ENCODE peak calls at places on chromosomes 2 and 18, in seven cellular contexts. F is A549, U is tibial nerve, J is HepG2, M is ovary, O is SK-N-SH, D is sigmoid colon. A is an unnamed sample.

GRCh38 chr2:219684721-219685689 is 57.6 kb downstream of the SLC4A3 start:
- DNase-seq in U (peak; percentile 52), J (peak; percentile 61), D (peak; percentile 83), M (peak; percentile 79), F (no peak), O (no peak), A (no peak)

GRCh38 chr2:72925328-72925943 is 8.1 kb downstream of the EMX1 start:
- DNase-seq in O (peak; percentile 51), U (no peak), M (no peak), F (no peak), J (no peak), D (peak; percentile 35), A (no peak)

GRCh38 chr2:183543731-183544130 is 419.5 kb downstream of the NUP35 start:
- DNase-seq in F (no peak), D (no peak), J (no peak), U (no peak), O (no peak), M (no peak), A (no peak)

GRCh38 chr2:142716463-142717242 is 160.8 kb upstream of the KYNU start:
- DNase-seq in M (no peak), U (no peak), F (no peak), O (no peak), J (no peak), D (no peak), A (no peak)

GRCh38 chr18:39062426-39062825 is 1496.8 kb upstream of the CELF4 start:
- DNase-seq in J (no peak), M (no peak), U (no peak), D (no peak), F (no peak), O (no peak), A (no peak)

GRCh38 chr2:217218269-217219140 is 358.6 kb upstream of the TNP1 start:
- DNase-seq in U (no peak), D (no peak), M (no peak), J (no peak), F (no peak), O (no peak), A (no peak)

GRCh38 chr2:144642892-144643291 is 123.0 kb upstream of the ZEB2 start:
- DNase-seq in U (no peak), O (no peak), F (no peak), J (no peak), M (no peak), D (no peak), A (no peak)

GRCh38 chr2:64212346-64212745 is 68.1 kb upstream of the PELI1 start:
- DNase-seq in D (no peak), O (no peak), U (no peak), M (no peak), F (no peak), J (no peak), A (no peak)

GRCh38 chr2:17615728-17616351 is 75.3 kb downstream of the VSNL1 start:
- DNase-seq in O (no peak), U (no peak), F (no peak), D (no peak), M (no peak), J (peak; percentile 30), A (no peak)

GRCh38 chr2:189802396-189802912 is 18.2 kb downstream of the PMS1 start:
- DNase-seq in J (no peak), U (no peak), O (no peak), M (no peak), F (no peak), D (no peak), A (no peak)

GRCh38 chr2:185919155-185919554 is 180.6 kb downstream of the FSIP2 start:
- DNase-seq in M (no peak), J (no peak), D (no peak), O (no peak), U (no peak), F (no peak), A (no peak)

GRCh38 chr2:28336264-28336992 is 56.2 kb upstream of the FOSL2 start:
- DNase-seq in D (peak; percentile 51), J (no peak), F (no peak), O (no peak), U (no peak), M (no peak), A (no peak)

GRCh38 chr2:95208101-95208500 is 780 bp downstream of the ZNF892 start:
- DNase-seq in O (no peak), M (no peak), J (no peak), U (no peak), D (no peak), F (no peak), A (no peak)

GRCh38 chr2:209937893-209938292 is 64.5 kb upstream of the RPE start:
- DNase-seq in O (peak; percentile 3), M (no peak), D (no peak), J (peak; percentile 5), U (no peak), F (no peak), A (no peak)
- H3K4me3 ChIP-seq in O (no peak overlapping the region), M (no peak overlapping the region), D (no peak overlapping the region), J (no peak overlapping the region), U (no peak overlapping the region), F (no peak overlapping the region), A (no peak overlapping the region)

DNA sequence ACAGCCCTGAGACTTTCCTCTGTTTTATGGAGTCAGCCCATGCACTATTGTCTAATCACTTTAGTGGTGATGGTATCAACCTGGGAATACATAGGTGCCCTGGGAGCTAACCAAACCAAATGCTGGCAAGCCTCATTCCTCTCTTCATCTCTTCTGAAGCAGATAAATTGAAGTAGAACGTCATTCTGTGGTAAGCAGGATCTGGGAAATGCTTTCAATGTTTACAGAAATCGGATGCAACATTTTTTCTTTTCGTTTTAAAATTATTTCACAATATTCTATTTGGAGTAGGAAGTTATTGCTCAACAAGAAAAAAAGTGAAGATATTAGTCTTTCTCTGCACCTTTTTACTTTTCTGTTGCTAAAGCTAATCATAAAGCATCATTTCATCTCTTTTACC is 114.2 kb downstream of the RBMS1 start:
- DNase-seq in U (peak; percentile 42), F (no peak), D (no peak), M (no peak), J (no peak), O (no peak), A (no peak)
- TF ChIP-seq EP300 in U (peak; percentile 89), F (peak; percentile 94), D (no peak), M (peak; percentile 35), J (no peak), O (no peak), A (no peak)

GRCh38 chr2:102030502-102030854 is 38.7 kb downstream of the IL1R2 start:
- DNase-seq in J (no peak), U (no peak), D (no peak), M (no peak), F (no peak), O (no peak), A (no peak)

GRCh38 chr2:102033750-102034682 is 42.3 kb downstream of the IL1R2 start:
- DNase-seq in U (no peak), M (no peak), F (no peak), J (peak; percentile 89), O (no peak), D (no peak), A (no peak)

GRCh38 chr2:102030855-102031527 is 39.2 kb downstream of the IL1R2 start:
- DNase-seq in F (no peak), D (no peak), J (peak; percentile 96), U (no peak), M (no peak), O (no peak), A (no peak)

GRCh38 chr2:102033028-102033749 is 41.4 kb downstream of the IL1R2 start:
- DNase-seq in M (peak; percentile 61), J (peak; percentile 80), D (no peak), U (peak; percentile 60), O (no peak), F (no peak), A (no peak)

DNA sequence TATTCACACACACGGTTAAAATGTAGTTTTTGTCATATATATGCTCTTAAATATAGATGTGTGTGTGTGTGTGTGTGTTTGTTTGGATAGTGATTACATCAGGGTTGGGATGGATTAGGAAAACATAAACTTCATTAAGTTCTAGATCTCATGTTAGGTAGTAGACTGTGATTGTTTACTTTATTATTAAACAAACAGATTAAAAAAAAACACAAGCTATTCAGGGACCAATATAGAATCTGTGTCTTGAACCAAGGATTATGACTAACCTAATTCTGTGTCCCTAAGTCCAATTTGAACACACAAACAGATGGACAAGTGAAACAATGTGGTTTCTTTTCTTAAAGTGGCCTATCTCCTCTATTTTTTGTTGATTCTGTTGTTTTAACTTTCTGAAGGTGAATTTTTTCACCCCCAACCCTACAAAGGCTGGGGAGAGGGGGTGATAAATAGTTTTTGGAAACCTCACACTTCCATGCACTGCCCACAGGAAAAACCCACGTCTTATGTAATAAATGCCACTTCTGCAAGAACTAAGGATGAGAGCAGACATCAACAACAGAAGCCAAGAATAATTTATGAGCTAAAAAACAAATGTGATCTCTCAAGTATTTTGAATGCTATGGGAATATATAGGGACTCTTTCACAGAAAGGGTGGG is 40.7 kb downstream of the IL1R2 start:
- DNase-seq in F (no peak), M (no peak), O (no peak), J (peak; percentile 34), U (no peak), D (no peak), A (no peak)
- H3K4me3 ChIP-seq in F (no peak overlapping the region), M (no peak overlapping the region), O (no peak overlapping the region), J (peak overlapping the region; percentile 12), U (no peak overlapping the region), D (no peak overlapping the region), A (no peak overlapping the region)

GRCh38 chr18:9712130-9712577 is 4.1 kb downstream of the RAB31 start:
- DNase-seq in M (no peak), O (no peak), D (peak; percentile 52), F (no peak), J (no peak), U (no peak), A (no peak)
- TF ChIP-seq EP300 in M (no peak), O (no peak), D (no peak), F (no peak), J (no peak), U (no peak), A (no peak)

GRCh38 chr2:181632733-181633401 is 24.0 kb downstream of the CERKL start:
- DNase-seq in J (no peak), U (no peak), O (no peak), F (no peak), M (no peak), D (no peak), A (no peak)

GRCh38 chr2:181628590-181629585 is 28.0 kb downstream of the CERKL start:
- DNase-seq in D (no peak), U (no peak), O (peak; percentile 13), M (no peak), F (no peak), J (no peak), A (no peak)

GRCh38 chr2:181623159-181623558 is 33.7 kb downstream of the CERKL start:
- DNase-seq in M (no peak), O (no peak), J (no peak), U (no peak), F (no peak), D (no peak), A (no peak)

GRCh38 chr2:181626671-181627070 is 30.2 kb downstream of the CERKL start:
- DNase-seq in F (no peak), M (no peak), D (no peak), U (no peak), J (no peak), O (no peak), A (no peak)

GRCh38 chr2:181627545-181627944 is 29.4 kb downstream of the CERKL start:
- DNase-seq in J (no peak), F (no peak), O (no peak), U (no peak), M (no peak), D (no peak), A (no peak)
- H3K4me3 ChIP-seq in J (no peak overlapping the region), F (no peak overlapping the region), O (no peak overlapping the region), U (no peak overlapping the region), M (no peak overlapping the region), D (no peak overlapping the region), A (no peak overlapping the region)

GRCh38 chr2:71730785-71731383 is 277.5 kb downstream of the DYSF start:
- DNase-seq in D (no peak), O (no peak), U (no peak), M (no peak), J (no peak), F (no peak), A (no peak)
- TF ChIP-seq EP300 in D (no peak), O (no peak), U (no peak), M (no peak), J (no peak), F (no peak), A (no peak)

A was measured in esophagus muscularis mucosa.